ENCODE peak calls at places on chromosomes 13 and 19, in nine cellular contexts. One of them, this sample, is unnamed.

GRCh38 chr19:35757231-35757748 is 461 bp upstream of the HSPB6 start:
- DNase-seq in ovary: peak; percentile 95
- DNase-seq in stomach: peak; percentile 49
- DNase-seq in suprapubic skin: peak; percentile 90
- DNase-seq in tibial nerve: peak; percentile 84
- DNase-seq in SK-N-SH: peak; percentile 70
- DNase-seq in sigmoid colon: peak; percentile 99
- DNase-seq in transverse colon: peak; percentile 74
- DNase-seq in upper lobe of left lung: peak; percentile 92
- DNase-seq in this sample: peak; percentile 94

GRCh38 chr13:21458816-21459701 is at the start of gene ZDHHC20:
- DNase-seq in ovary: peak; percentile 98
- DNase-seq in stomach: peak; percentile 93
- DNase-seq in suprapubic skin: peak; percentile 92
- DNase-seq in tibial nerve: peak; percentile 89
- DNase-seq in SK-N-SH: peak; percentile 99
- DNase-seq in sigmoid colon: peak; percentile 95
- DNase-seq in transverse colon: peak; percentile 94
- DNase-seq in upper lobe of left lung: peak; percentile 99
- DNase-seq in this sample: peak; percentile 97

GRCh38 chr13:71210861-71211260 is 656.1 kb downstream of the DACH1 start:
- DNase-seq in ovary: no peak
- DNase-seq in stomach: no peak
- DNase-seq in suprapubic skin: no peak
- DNase-seq in tibial nerve: no peak
- DNase-seq in SK-N-SH: no peak
- DNase-seq in sigmoid colon: no peak
- DNase-seq in transverse colon: no peak
- DNase-seq in upper lobe of left lung: no peak
- DNase-seq in this sample: no peak

GRCh38 chr13:42384265-42384664 is 112.3 kb downstream of the AKAP11 start:
- DNase-seq in ovary: no peak
- DNase-seq in stomach: no peak
- DNase-seq in suprapubic skin: no peak
- DNase-seq in tibial nerve: no peak
- DNase-seq in SK-N-SH: no peak
- DNase-seq in sigmoid colon: no peak
- DNase-seq in transverse colon: no peak
- DNase-seq in upper lobe of left lung: no peak
- DNase-seq in this sample: peak; percentile 45

GRCh38 chr13:48730971-48731658 is 77.4 kb downstream of the CYSLTR2 start:
- DNase-seq in ovary: no peak
- DNase-seq in stomach: no peak
- DNase-seq in suprapubic skin: no peak
- DNase-seq in tibial nerve: no peak
- DNase-seq in SK-N-SH: no peak
- DNase-seq in sigmoid colon: no peak
- DNase-seq in transverse colon: no peak
- DNase-seq in upper lobe of left lung: peak; percentile 10
- DNase-seq in this sample: no peak

GRCh38 chr19:51807111-51807701 is 12.2 kb downstream of the FPR3 start:
- DNase-seq in ovary: no peak
- DNase-seq in stomach: no peak
- DNase-seq in suprapubic skin: no peak
- DNase-seq in tibial nerve: no peak
- DNase-seq in SK-N-SH: no peak
- DNase-seq in sigmoid colon: no peak
- DNase-seq in transverse colon: peak; percentile 29
- DNase-seq in upper lobe of left lung: no peak
- DNase-seq in this sample: no peak

GRCh38 chr13:84607614-84608013 is 725.3 kb upstream of the SLITRK1 start:
- DNase-seq in ovary: peak; percentile 17
- DNase-seq in stomach: no peak
- DNase-seq in suprapubic skin: no peak
- DNase-seq in tibial nerve: peak; percentile 5
- DNase-seq in SK-N-SH: no peak
- DNase-seq in sigmoid colon: no peak
- DNase-seq in transverse colon: no peak
- DNase-seq in upper lobe of left lung: no peak
- DNase-seq in this sample: no peak

GRCh38 chr13:109786457-109787134 is at the start of gene IRS2:
- DNase-seq in ovary: peak; percentile 92
- DNase-seq in stomach: peak; percentile 95
- DNase-seq in suprapubic skin: peak; percentile 96
- DNase-seq in tibial nerve: peak; percentile 94
- DNase-seq in SK-N-SH: peak; percentile 95
- DNase-seq in sigmoid colon: peak; percentile 98
- DNase-seq in transverse colon: peak; percentile 95
- DNase-seq in upper lobe of left lung: peak; percentile 98
- DNase-seq in this sample: peak; percentile 98

GRCh38 chr13:36344173-36344572 is 2.0 kb downstream of the SPART start:
- DNase-seq in ovary: no peak
- DNase-seq in stomach: no peak
- DNase-seq in suprapubic skin: no peak
- DNase-seq in tibial nerve: no peak
- DNase-seq in SK-N-SH: no peak
- DNase-seq in sigmoid colon: no peak
- DNase-seq in transverse colon: peak; percentile 10
- DNase-seq in upper lobe of left lung: no peak
- DNase-seq in this sample: no peak

GRCh38 chr13:113557013-113557412 is 27.5 kb upstream of the TFDP1 start:
- DNase-seq in ovary: no peak
- DNase-seq in stomach: peak; percentile 15
- DNase-seq in suprapubic skin: peak; percentile 28
- DNase-seq in tibial nerve: no peak
- DNase-seq in SK-N-SH: no peak
- DNase-seq in sigmoid colon: no peak
- DNase-seq in transverse colon: peak; percentile 2
- DNase-seq in upper lobe of left lung: no peak
- DNase-seq in this sample: peak; percentile 45

GRCh38 chr13:70189981-70190380 is 81.7 kb upstream of the KLHL1 start:
- DNase-seq in ovary: no peak
- DNase-seq in stomach: no peak
- DNase-seq in suprapubic skin: no peak
- DNase-seq in tibial nerve: no peak
- DNase-seq in SK-N-SH: no peak
- DNase-seq in sigmoid colon: no peak
- DNase-seq in transverse colon: no peak
- DNase-seq in upper lobe of left lung: no peak
- DNase-seq in this sample: no peak
- H3K4me3 ChIP-seq in ovary: no peak overlapping the region
- H3K4me3 ChIP-seq in stomach: no peak overlapping the region
- H3K4me3 ChIP-seq in suprapubic skin: no peak overlapping the region
- H3K4me3 ChIP-seq in tibial nerve: no peak overlapping the region
- H3K4me3 ChIP-seq in SK-N-SH: no peak overlapping the region
- H3K4me3 ChIP-seq in sigmoid colon: no peak overlapping the region
- H3K4me3 ChIP-seq in transverse colon: no peak overlapping the region
- H3K4me3 ChIP-seq in upper lobe of left lung: no peak overlapping the region
- H3K4me3 ChIP-seq in this sample: no peak overlapping the region

GRCh38 chr13:46662690-46663089 is 109.7 kb downstream of the LRCH1 start:
- DNase-seq in ovary: no peak
- DNase-seq in stomach: no peak
- DNase-seq in suprapubic skin: no peak
- DNase-seq in tibial nerve: no peak
- DNase-seq in SK-N-SH: no peak
- DNase-seq in sigmoid colon: no peak
- DNase-seq in transverse colon: no peak
- DNase-seq in upper lobe of left lung: no peak
- DNase-seq in this sample: no peak

GRCh38 chr13:46660408-46660807 is 107.4 kb downstream of the LRCH1 start:
- DNase-seq in ovary: no peak
- DNase-seq in stomach: no peak
- DNase-seq in suprapubic skin: no peak
- DNase-seq in tibial nerve: no peak
- DNase-seq in SK-N-SH: no peak
- DNase-seq in sigmoid colon: no peak
- DNase-seq in transverse colon: no peak
- DNase-seq in upper lobe of left lung: no peak
- DNase-seq in this sample: no peak

GRCh38 chr13:46656786-46657185 is 103.8 kb downstream of the LRCH1 start:
- DNase-seq in ovary: no peak
- DNase-seq in stomach: no peak
- DNase-seq in suprapubic skin: no peak
- DNase-seq in tibial nerve: no peak
- DNase-seq in SK-N-SH: no peak
- DNase-seq in sigmoid colon: no peak
- DNase-seq in transverse colon: no peak
- DNase-seq in upper lobe of left lung: no peak
- DNase-seq in this sample: no peak

GRCh38 chr13:46660859-46661258 is 107.9 kb downstream of the LRCH1 start:
- DNase-seq in ovary: no peak
- DNase-seq in stomach: no peak
- DNase-seq in suprapubic skin: no peak
- DNase-seq in tibial nerve: no peak
- DNase-seq in SK-N-SH: no peak
- DNase-seq in sigmoid colon: no peak
- DNase-seq in transverse colon: no peak
- DNase-seq in upper lobe of left lung: no peak
- DNase-seq in this sample: no peak

GRCh38 chr13:46659413-46660065 is 106.6 kb downstream of the LRCH1 start:
- DNase-seq in ovary: no peak
- DNase-seq in stomach: peak; percentile 58
- DNase-seq in suprapubic skin: no peak
- DNase-seq in tibial nerve: no peak
- DNase-seq in SK-N-SH: no peak
- DNase-seq in sigmoid colon: no peak
- DNase-seq in transverse colon: no peak
- DNase-seq in upper lobe of left lung: no peak
- DNase-seq in this sample: no peak
- H3K4me1 ChIP-seq in ovary: peaks cover 6% of the 10 kb centered on the region
- H3K4me1 ChIP-seq in stomach: peaks cover 98% of the 10 kb centered on the region
- H3K4me1 ChIP-seq in suprapubic skin: peaks cover 27% of the 10 kb centered on the region
- H3K4me1 ChIP-seq in tibial nerve: peaks cover 64% of the 10 kb centered on the region
- H3K4me1 ChIP-seq in SK-N-SH: peaks cover 7% of the 10 kb centered on the region
- H3K4me1 ChIP-seq in sigmoid colon: peaks cover 81% of the 10 kb centered on the region
- H3K4me1 ChIP-seq in transverse colon: peaks cover 55% of the 10 kb centered on the region
- H3K4me1 ChIP-seq in upper lobe of left lung: peaks cover 18% of the 10 kb centered on the region
- H3K4me1 ChIP-seq in this sample: peaks cover 55% of the 10 kb centered on the region

DNA sequence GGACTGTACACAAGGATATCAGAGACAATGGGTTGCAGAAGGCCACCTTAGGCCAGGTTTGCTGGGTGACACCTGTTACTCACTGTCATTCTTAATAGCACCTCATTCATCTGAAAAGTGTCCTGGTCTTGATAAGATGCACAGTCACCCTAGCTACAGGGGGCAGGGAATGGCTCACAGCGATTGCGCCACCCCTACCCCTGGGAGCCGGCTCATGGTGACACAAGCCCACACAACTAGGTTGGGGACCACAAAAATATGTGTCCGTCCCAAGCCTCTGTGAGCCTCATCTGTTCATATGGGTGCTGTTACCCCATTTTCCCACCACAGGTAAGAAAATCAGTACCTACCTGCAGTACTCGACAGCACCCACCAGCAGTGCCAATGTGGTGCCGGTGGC is 23.4 kb downstream of the MED26 start:
- DNase-seq in ovary: no peak
- DNase-seq in stomach: no peak
- DNase-seq in suprapubic skin: no peak
- DNase-seq in tibial nerve: no peak
- DNase-seq in SK-N-SH: no peak
- DNase-seq in sigmoid colon: no peak
- DNase-seq in transverse colon: no peak
- DNase-seq in upper lobe of left lung: no peak
- DNase-seq in this sample: no peak
- TF ChIP-seq EP300 in ovary: no peak
- TF ChIP-seq EP300 in stomach: no peak
- TF ChIP-seq EP300 in suprapubic skin: no peak
- TF ChIP-seq EP300 in tibial nerve: no peak
- TF ChIP-seq EP300 in SK-N-SH: no peak
- TF ChIP-seq EP300 in sigmoid colon: no peak
- TF ChIP-seq EP300 in transverse colon: no peak
- TF ChIP-seq EP300 in upper lobe of left lung: no peak
- TF ChIP-seq EP300 in this sample: no peak

DNA sequence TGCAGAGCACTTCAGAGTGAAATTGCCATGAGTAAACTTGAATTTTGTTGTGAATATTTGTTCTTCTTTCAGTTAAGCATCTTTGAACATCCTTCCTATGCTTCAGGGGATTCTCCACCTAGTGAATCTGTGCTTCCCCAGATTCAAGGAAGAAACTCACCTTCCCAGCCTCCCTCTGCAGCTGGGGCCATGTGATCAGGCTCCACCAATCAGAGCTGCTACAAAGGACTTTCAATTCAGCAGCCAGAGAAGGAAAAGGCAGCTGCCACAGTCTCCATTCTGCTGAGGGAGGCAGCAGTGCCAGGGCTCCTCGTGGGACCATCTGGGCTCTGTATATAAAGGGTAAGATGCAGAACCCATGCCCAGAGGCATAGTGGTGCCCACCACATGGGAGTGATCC is 89.7 kb upstream of the SIAH3 start:
- DNase-seq in ovary: no peak
- DNase-seq in stomach: no peak
- DNase-seq in suprapubic skin: no peak
- DNase-seq in tibial nerve: no peak
- DNase-seq in SK-N-SH: no peak
- DNase-seq in sigmoid colon: no peak
- DNase-seq in transverse colon: no peak
- DNase-seq in upper lobe of left lung: no peak
- DNase-seq in this sample: no peak
- H3K4me3 ChIP-seq in ovary: no peak overlapping the region
- H3K4me3 ChIP-seq in stomach: no peak overlapping the region
- H3K4me3 ChIP-seq in suprapubic skin: no peak overlapping the region
- H3K4me3 ChIP-seq in tibial nerve: no peak overlapping the region
- H3K4me3 ChIP-seq in SK-N-SH: no peak overlapping the region
- H3K4me3 ChIP-seq in sigmoid colon: no peak overlapping the region
- H3K4me3 ChIP-seq in transverse colon: no peak overlapping the region
- H3K4me3 ChIP-seq in upper lobe of left lung: no peak overlapping the region
- H3K4me3 ChIP-seq in this sample: no peak overlapping the region

DNA sequence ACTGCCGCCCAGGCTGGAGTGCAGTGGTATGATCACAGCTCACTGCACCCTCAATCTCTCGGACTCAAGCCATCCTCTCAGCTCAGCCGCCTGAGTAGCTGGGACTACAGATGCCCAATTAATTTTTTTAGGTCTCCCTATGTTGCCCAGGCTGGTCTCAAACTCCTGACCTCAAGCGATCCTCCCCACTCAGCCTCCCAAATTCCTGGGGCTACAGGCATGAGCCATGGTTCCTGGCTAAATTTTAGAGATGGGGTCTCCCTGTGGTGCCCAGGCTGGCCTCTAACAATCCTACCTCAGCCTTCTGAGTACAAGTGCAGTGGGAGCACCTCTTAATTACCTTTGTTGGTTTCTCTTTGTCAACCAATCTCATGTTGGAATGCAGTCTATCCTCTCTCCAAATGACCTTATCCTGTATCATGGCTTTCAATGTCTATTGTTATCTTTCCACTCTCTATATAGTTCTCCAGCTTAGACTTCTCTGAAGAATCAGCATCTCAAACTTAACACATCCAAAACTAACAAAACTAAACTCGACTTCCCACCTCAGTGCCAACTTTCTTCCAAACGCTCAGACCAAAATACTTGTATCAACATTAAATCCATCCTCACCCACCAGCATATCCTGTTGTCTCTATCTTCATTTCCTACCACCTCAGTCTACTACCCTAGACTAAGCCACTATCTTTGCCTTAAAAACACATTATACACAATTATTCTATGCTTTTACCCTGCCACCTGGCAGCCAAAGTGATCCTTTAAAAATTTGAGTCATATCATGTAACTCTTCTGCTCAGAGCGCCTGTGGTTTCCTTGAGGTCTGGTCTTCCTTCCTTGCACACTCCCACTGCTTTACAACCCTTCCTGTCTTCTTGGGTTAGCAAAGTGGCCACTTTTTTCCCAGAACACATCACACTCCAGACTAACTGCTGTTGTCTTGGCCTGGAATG is 6.7 kb downstream of the TPT1 start:
- DNase-seq in ovary: no peak
- DNase-seq in stomach: no peak
- DNase-seq in suprapubic skin: no peak
- DNase-seq in tibial nerve: no peak
- DNase-seq in SK-N-SH: no peak
- DNase-seq in sigmoid colon: no peak
- DNase-seq in transverse colon: no peak
- DNase-seq in upper lobe of left lung: no peak
- DNase-seq in this sample: no peak
- H3K4me1 ChIP-seq in ovary: peaks cover 5% of the 10 kb centered on the region
- H3K4me1 ChIP-seq in stomach: peaks cover 100% of the 10 kb centered on the region
- H3K4me1 ChIP-seq in suprapubic skin: peaks cover 63% of the 10 kb centered on the region
- H3K4me1 ChIP-seq in tibial nerve: peaks cover 90% of the 10 kb centered on the region
- H3K4me1 ChIP-seq in SK-N-SH: peaks cover 11% of the 10 kb centered on the region
- H3K4me1 ChIP-seq in sigmoid colon: peaks cover 48% of the 10 kb centered on the region
- H3K4me1 ChIP-seq in transverse colon: peaks cover 42% of the 10 kb centered on the region
- H3K4me1 ChIP-seq in upper lobe of left lung: peaks cover 87% of the 10 kb centered on the region
- H3K4me1 ChIP-seq in this sample: peaks cover 85% of the 10 kb centered on the region